ENCODE peak calls at places on chromosomes 12 and 14, in ten cellular contexts. R is NCI-H748 treated with DMSO at 0.1 percent for 48 hours; U is hypothalamus; W is prostate gland; H is heart left ventricle; F is coronary artery; Q is ELR; D is NCI-H2081; A is kidney glomerular epithelial cell; L is activated CD4-positive, CD25-positive, alpha-beta regulatory T cell. Z is an unnamed sample.

GRCh38 chr12:112217647-112218046 is 92.3 kb downstream of the TRAFD1 start:
- DNase-seq in F (no peak), A (no peak), U (no peak), D (no peak), Q (no peak), W (no peak), H (no peak), L (no peak), R (no peak), Z (no peak)

GRCh38 chr12:53954694-53955035 is at the start of gene HOXC12:
- DNase-seq in F (no peak), U (no peak), H (no peak), Q (no peak), R (no peak), D (no peak), A (no peak), L (no peak), W (no peak), Z (no peak)

GRCh38 chr12:46266382-46266791 is 2.5 kb downstream of the SLC38A1 start:
- DNase-seq in L (no peak), W (no peak), D (peak), A (no peak), Q (peak), R (peak), U (no peak), F (no peak), H (no peak), Z (no peak)

GRCh38 chr12:106140223-106140986 is 1.7 kb upstream of the NUAK1 start:
- DNase-seq in A (no peak), W (no peak), L (no peak), H (no peak), F (peak), U (no peak), R (no peak), Q (no peak), D (no peak), Z (no peak)

GRCh38 chr14:82710257-82710841 is 1176.7 kb upstream of the SEL1L start:
- DNase-seq in U (no peak), R (peak), H (peak), W (peak), A (peak), L (no peak), F (no peak), D (peak), Q (peak), Z (peak)

GRCh38 chr12:45354399-45354798 is 138.5 kb downstream of the ANO6 start:
- DNase-seq in D (no peak), F (no peak), U (no peak), H (no peak), A (peak), L (no peak), W (no peak), Q (no peak), R (no peak), Z (no peak)

GRCh38 chr12:124952801-124953200 is 36.1 kb downstream of the DHX37 start:
- DNase-seq in R (no peak), Q (peak), D (no peak), L (no peak), F (no peak), A (no peak), U (no peak), W (no peak), H (no peak), Z (no peak)

GRCh38 chr12:51992246-51992645 is 14.5 kb upstream of the TAMALIN start:
- DNase-seq in Q (no peak), W (no peak), R (no peak), F (no peak), U (no peak), H (no peak), L (no peak), D (no peak), A (no peak), Z (no peak)

GRCh38 chr14:66850258-66850897 is 338.9 kb upstream of the GARIN2 start:
- DNase-seq in D (no peak), H (no peak), Q (no peak), W (no peak), U (no peak), F (no peak), R (no peak), L (no peak), A (no peak), Z (no peak)

GRCh38 chr14:101716956-101717662 is 44.4 kb upstream of the PPP2R5C start:
- DNase-seq in U (no peak), D (no peak), H (no peak), L (no peak), A (no peak), R (no peak), W (no peak), Q (peak), F (no peak), Z (no peak)

GRCh38 chr12:89384050-89384749 is 31.9 kb upstream of the DUSP6 start:
- DNase-seq in W (peak), F (no peak), A (peak), H (peak), L (no peak), D (peak), U (no peak), R (no peak), Q (peak), Z (peak)

GRCh38 chr12:5177731-5178130 is 134.1 kb downstream of the KCNA5 start:
- DNase-seq in D (no peak), Q (no peak), F (no peak), H (no peak), L (no peak), W (no peak), R (no peak), A (no peak), U (no peak), Z (no peak)

GRCh38 chr12:129844662-129845061 is 59.2 kb downstream of the TMEM132D start:
- DNase-seq in U (no peak), A (peak), F (no peak), H (no peak), D (no peak), L (no peak), R (no peak), W (no peak), Q (no peak), Z (no peak)

Z was measured in left cardiac atrium.